ENCODE peak calls at places on chromosomes 12 and 14, in ten cellular contexts. P is RPMI8226; M is tibial artery; R is NCI-H2081; D is activated naive CD8-positive, alpha-beta T cell treated with anti-CD3 and anti-CD28 coated beads, Interleukin-2, amount 50 U/mL, for 24 hours; K is activated CD4-positive, alpha-beta T cell treated with anti-CD3 and anti-CD28 coated beads, Interleukin-2, amount 50 U/mL, for 48 hours; Z is stimulated activated CD4-positive, alpha-beta T cell treated with anti-CD3 and anti-CD28 coated beads, Interleukin-12 subunit alpha, Interleukin-12 subunit beta, amount 100 ng/mL, for 24 hours; S is Calu3; F is hippocampal formation; H is naive thymus-derived CD4-positive, alpha-beta T cell. B is an unnamed sample.
A peak's percentile ranks its signal among the peaks of the same experiment; 100 is the strongest.

GRCh38 chr14:101977311-101978071 is 13.1 kb downstream of the DYNC1H1 start:
- DNase-seq in P (no peak), M (peak; percentile 1), R (no peak), D (no peak), K (no peak), Z (no peak), S (no peak), F (no peak), H (no peak), B (no peak)

GRCh38 chr12:123763093-123763492 is 992 bp downstream of the DNAH10 start:
- DNase-seq in P (no peak), M (no peak), R (no peak), D (no peak), K (no peak), Z (no peak), S (no peak), F (no peak), H (no peak), B (no peak)

GRCh38 chr12:76460807-76461206 is 98.8 kb downstream of the OSBPL8 start:
- DNase-seq in P (no peak), M (no peak), R (no peak), D (no peak), K (no peak), Z (no peak), S (no peak), F (no peak), H (no peak), B (no peak)

GRCh38 chr12:91931110-91931509 is 214.5 kb downstream of the BTG1 start:
- DNase-seq in P (no peak), M (no peak), R (no peak), D (no peak), K (no peak), Z (no peak), S (peak; percentile 10), F (no peak), H (no peak), B (no peak)

GRCh38 chr14:69266572-69267345 is 6.8 kb downstream of the GALNT16 start:
- DNase-seq in P (no peak), M (peak; percentile 37), R (no peak), D (no peak), K (no peak), Z (no peak), S (no peak), F (no peak), H (no peak), B (no peak)

GRCh38 chr12:25200703-25201102 is 5.7 kb downstream of the ETFRF1 start:
- DNase-seq in P (no peak), M (no peak), R (no peak), D (no peak), K (no peak), Z (no peak), S (no peak), F (no peak), H (no peak), B (no peak)

GRCh38 chr14:100739306-100739705 is 12.6 kb downstream of the DLK1 start:
- DNase-seq in P (no peak), M (peak; percentile 45), R (no peak), D (no peak), K (no peak), Z (no peak), S (no peak), F (no peak), H (no peak), B (no peak)

GRCh38 chr12:46550266-46550879 is 177.8 kb upstream of the SLC38A2 start:
- DNase-seq in P (no peak), M (no peak), R (no peak), D (no peak), K (no peak), Z (no peak), S (no peak), F (no peak), H (no peak), B (no peak)

GRCh38 chr12:84727964-84728363 is 184.6 kb downstream of the SLC6A15 start:
- DNase-seq in P (peak; percentile 14), M (no peak), R (no peak), D (no peak), K (no peak), Z (no peak), S (peak; percentile 6), F (no peak), H (no peak), B (no peak)

GRCh38 chr12:57101892-57102695 is 9.1 kb downstream of the STAT6 start:
- DNase-seq in P (no peak), M (no peak), R (no peak), D (no peak), K (no peak), Z (no peak), S (peak; percentile 63), F (no peak), H (no peak), B (no peak)

GRCh38 chr12:38930994-38931393 is 25.6 kb upstream of the CPNE8 start:
- DNase-seq in P (no peak), M (no peak), R (no peak), D (no peak), K (no peak), Z (no peak), S (no peak), F (no peak), H (no peak), B (no peak)